ENCODE peak calls at places on chromosomes 5 and 9, in four cellular contexts. V is H1, Z is left lung, A is cardiac muscle cell. O is an unnamed sample.

GRCh38 chr5:41625571-41625970 is 115.2 kb upstream of the PLCXD3 start:
- DNase-seq in V (no peak), Z (no peak), A (no peak), O (no peak)

GRCh38 chr5:180424094-180424493 is 70.1 kb upstream of the CNOT6 start:
- DNase-seq in V (no peak), Z (no peak), A (no peak), O (no peak)

GRCh38 chr9:96327694-96328352 is 25.8 kb upstream of the HSD17B3 start:
- DNase-seq in V (no peak), Z (no peak), A (peak), O (peak)

GRCh38 chr5:14168139-14168792 is 25.1 kb downstream of the TRIO start:
- DNase-seq in A (no peak), Z (no peak), V (no peak), O (no peak)

GRCh38 chr5:151696470-151697061 is 9.9 kb upstream of the SPARC start:
- DNase-seq in V (peak), A (no peak), Z (no peak), O (no peak)

GRCh38 chr9:133991964-133992779 is at the start of gene VAV2:
- DNase-seq in A (peak), V (peak), Z (peak), O (no peak)

GRCh38 chr9:37511006-37511714 is 25.4 kb downstream of the POLR1E start:
- DNase-seq in Z (no peak), A (peak), V (peak), O (peak)

GRCh38 chr5:40381676-40382363 is 297.9 kb upstream of the PTGER4 start:
- DNase-seq in V (no peak), Z (no peak), A (no peak), O (no peak)

GRCh38 chr5:6902597-6902996 is 189.4 kb downstream of the TENT4A start:
- DNase-seq in A (no peak), V (no peak), Z (no peak), O (no peak)

GRCh38 chr5:163460562-163461176 is at the start of gene HMMR:
- DNase-seq in Z (no peak), V (peak), A (peak), O (peak)

GRCh38 chr9:70502690-70503089 is 88.2 kb upstream of the KLF9 start:
- DNase-seq in Z (no peak), A (no peak), V (no peak), O (no peak)

GRCh38 chr9:40884072-40884901 is 244.2 kb downstream of the FOXD4L6 start:
- DNase-seq in V (peak), Z (peak), A (no peak), O (no peak)

DNA sequence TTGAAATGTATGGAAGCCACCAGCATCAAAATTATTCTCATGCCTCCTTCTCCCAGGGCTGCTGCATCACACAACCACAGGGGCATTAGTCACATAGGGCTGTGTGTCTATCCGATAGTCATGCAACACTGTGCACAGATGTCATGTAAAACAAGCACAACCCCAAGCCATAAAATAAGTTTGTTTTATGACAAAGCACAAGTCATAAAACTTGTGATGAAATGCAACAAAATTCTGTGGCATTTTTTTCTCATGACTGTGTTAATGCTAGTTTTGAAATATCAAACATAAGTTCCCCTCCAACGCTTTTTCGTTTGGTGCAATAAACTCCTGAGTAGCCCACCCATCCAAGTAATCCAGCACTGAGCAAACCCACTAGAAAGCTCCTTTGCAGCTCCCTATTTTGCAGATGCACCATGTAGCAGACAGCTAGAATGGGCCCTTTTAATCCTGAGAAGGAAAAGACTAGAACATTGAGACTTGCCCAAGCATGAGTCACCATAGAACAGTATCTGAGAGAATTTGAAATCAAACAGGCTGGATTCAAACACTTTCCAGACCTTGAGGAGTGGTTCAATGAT is 93.3 kb upstream of the ZNF366 start:
- DNase-seq in Z (no peak), V (no peak), A (no peak), O (no peak)
- H3K27ac ChIP-seq in Z (peak), V (no peak), A (no peak), O (no peak)

DNA sequence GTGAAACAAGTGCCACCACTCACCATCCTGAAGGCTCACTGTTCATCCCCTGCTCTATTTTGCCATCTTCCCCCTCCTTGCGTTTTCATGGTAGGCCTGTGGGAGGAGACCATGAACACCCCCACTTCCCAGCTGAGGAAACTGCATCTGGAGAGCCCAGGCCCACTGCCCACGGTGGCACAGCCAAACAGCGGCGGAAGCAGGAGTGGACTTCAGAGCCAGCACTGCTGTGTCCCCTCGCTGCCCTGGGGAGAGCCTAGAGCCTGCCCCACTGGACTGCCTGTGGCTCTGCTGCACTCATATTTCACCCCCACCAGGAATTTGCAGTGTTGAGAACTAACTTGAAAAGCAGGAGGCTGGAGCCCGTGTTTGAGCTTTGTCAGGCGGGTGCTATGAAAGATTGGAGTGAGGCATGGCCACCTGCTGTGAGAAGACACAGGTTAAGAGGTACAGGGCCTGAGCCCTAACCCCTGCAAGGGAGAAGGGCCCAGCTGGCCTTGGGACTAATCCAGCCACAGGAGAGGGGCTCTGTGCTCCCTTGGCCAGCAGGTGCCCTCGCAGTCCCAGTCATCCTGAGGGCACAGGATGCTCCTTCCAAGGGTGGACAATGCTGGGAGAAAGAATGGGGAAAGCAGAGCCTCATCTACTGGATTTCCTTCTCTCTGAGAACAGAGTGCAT is 79.0 kb downstream of the MACROH2A1 start:
- DNase-seq in Z (peak), V (peak), A (no peak), O (no peak)
- TF ChIP-seq CTCF in Z (no peak), V (peak), A (peak), O (no peak)

GRCh38 chr9:2771661-2772060 is 54.4 kb downstream of the KCNV2 start:
- DNase-seq in V (no peak), A (no peak), Z (no peak), O (no peak)
- H3K27ac ChIP-seq in V (no peak), A (peak), Z (no peak), O (no peak)

DNA sequence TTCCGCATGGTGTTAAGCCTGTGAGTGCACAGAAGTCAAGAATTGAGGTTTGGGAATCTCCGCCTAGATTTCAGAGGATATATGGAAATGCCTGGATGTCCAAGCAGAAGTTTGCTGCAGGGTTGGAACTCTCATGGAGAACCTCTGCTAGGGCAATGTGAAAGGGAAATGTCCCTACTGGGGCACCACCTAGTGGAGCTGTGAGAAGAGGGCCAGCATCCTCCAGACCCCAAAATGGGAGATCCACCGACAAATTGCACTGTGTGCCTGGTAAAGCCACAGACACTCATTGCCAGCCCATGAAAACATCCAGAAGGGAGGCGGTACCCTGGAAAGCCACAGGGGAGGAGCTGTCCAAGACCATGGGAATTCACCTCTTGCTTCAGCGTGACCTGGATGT is 3.6 kb upstream of the SAXO1 start:
- DNase-seq in Z (no peak), A (no peak), V (no peak), O (no peak)
- TF ChIP-seq CTCF in Z (no peak), A (no peak), V (peak), O (no peak)

DNA sequence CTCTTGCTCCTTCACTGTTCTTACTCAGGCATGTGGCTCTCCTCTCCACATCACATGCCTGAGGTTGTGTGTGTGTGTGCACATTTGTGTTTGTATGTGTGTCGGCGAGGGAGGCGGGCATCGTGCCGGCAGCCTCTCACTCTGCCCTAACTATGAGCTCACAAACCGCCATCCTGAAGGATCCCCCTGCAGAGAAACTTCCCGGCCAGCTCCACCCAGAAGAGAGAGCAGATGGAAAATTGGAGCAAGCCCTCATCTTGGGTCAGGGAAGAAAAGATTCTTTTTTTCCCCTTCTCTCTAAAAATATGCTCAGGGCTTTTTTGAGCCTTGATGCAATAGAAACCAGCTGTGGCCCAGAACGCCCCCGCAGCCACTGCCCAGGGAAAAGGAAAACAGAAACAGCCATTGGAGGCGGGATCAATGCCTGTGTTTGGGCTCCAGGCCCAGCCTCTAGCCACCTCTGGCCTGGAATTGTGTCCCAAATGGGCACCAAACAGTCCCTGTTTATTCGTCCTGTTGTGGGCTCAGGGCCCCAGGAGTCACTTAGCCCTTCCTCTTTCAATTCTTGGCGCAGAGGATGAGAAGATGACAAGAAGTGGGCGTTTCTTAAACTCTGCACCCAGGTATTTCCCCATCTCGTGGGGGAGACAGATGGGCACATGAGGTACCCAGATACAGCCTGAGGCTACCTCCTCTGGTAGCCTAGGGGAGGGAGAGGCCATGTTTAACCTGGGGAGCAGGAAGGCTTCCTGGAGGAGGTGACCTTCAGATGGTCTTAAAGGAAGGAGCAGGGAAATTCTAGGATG is 151.5 kb downstream of the RGS3 start:
- DNase-seq in V (no peak), A (no peak), Z (no peak), O (no peak)
- H3K27ac ChIP-seq in V (no peak), A (no peak), Z (peak), O (no peak)

DNA sequence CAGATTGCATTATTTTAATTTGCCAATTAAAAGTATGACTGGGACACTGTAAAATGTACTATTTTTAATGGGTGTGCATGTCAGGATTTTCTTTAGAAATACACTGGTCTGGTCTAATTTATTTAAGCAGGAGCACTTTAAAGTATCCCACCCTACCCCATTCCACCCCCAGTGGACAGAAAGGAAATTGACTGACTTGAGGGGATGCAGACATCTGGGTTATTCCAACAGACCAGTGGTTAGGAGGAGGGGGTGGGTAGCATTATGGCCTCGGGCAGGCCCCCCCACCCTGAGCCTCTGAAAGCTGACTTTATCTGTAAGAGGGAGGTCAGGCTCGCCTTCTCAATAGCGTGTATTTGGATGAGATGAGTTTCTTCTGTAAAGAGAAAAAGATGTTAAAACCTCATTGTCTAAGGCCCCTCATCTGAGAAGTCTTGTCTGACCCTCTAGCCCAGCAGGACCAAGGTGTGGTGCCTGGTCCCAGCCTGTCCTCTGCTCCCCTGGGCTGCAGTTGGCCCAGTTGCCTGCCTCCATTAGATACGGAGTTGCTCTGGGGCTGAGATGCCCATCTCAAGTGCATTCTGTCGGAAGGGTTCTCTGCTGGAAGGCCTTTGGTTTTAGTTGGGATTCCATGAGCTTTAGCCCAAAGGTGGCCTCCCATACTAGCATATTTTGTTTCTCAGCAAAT is 4.4 kb downstream of the HNRNPAB start:
- DNase-seq in A (no peak), Z (no peak), V (no peak), O (no peak)
- TF ChIP-seq CTCF in A (no peak), Z (no peak), V (no peak), O (no peak)

GRCh38 chr9:131717719-131718460 is 22.0 kb downstream of the RAPGEF1 start:
- DNase-seq in Z (no peak), V (no peak), A (no peak), O (no peak)

GRCh38 chr9:131714161-131714646 is 25.7 kb downstream of the RAPGEF1 start:
- DNase-seq in V (no peak), Z (no peak), A (no peak), O (no peak)

GRCh38 chr9:131714821-131715220 is 25.1 kb downstream of the RAPGEF1 start:
- DNase-seq in V (no peak), Z (no peak), A (no peak), O (no peak)

GRCh38 chr9:131713016-131713415 is 26.9 kb downstream of the RAPGEF1 start:
- DNase-seq in Z (no peak), V (no peak), A (no peak), O (no peak)

DNA sequence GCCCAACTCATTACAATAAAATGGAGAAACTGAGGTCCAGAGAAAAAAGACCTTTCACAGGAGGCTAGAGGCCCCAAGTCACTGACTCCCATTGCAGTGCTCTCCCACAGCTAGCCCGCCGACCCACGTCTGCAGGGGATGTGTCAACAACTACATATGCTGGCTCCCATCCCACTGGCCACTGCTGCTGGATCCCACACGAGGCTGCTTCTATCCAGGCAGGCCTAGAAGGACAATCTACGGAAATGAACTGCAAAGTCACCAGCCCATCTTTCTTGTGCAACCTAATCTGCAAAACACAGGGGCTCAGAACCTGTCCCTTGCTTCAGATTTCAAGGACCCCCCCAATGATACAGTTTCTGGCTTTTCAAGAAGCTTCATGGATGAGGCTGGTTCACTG is 24.0 kb downstream of the RAPGEF1 start:
- DNase-seq in Z (no peak), A (no peak), V (no peak), O (no peak)
- H3K27ac ChIP-seq in Z (peak), A (no peak), V (no peak), O (no peak)

GRCh38 chr9:131856105-131856504 is 116.2 kb upstream of the RAPGEF1 start:
- DNase-seq in A (no peak), Z (peak), V (peak), O (no peak)
- TF ChIP-seq CTCF in A (no peak), Z (no peak), V (peak), O (no peak)

GRCh38 chr9:112866662-112867274 is 23.9 kb downstream of the SLC46A2 start:
- DNase-seq in V (peak), A (no peak), Z (no peak), O (no peak)
- H3K27ac ChIP-seq in V (no peak), A (no peak), Z (no peak), O (no peak)

DNA sequence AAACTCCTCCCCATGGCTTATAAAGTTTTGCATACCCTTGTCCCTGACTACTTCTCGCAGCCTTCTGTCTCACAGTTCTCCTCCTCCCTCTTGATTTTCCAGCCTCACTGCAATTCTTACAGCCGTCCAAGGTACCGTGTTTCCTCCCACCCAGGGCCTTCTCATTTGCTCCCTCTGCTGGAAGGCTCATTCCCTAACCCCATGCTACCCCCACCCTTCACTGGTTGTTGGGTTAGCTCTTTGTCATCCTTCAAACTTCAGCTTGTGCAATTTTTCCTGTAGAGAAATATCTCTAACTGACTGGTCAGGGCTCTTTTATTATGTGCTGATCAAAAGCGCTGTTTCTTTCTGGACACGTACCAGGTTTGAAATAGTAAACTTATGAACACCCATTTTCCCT is 329.2 kb downstream of the EBF1 start:
- DNase-seq in V (peak), Z (no peak), A (no peak), O (peak)
- TF ChIP-seq CTCF in V (peak), Z (no peak), A (peak), O (peak)

O was measured in HL-60.